ENCODE peak calls at places on chromosomes 7 and 10, in five cellular contexts. I is HepG2, T is A549, V is K562, W is GM12878. H is an unnamed sample.

GRCh38 chr10:132209978-132210530 is 23.3 kb downstream of the DPYSL4 start:
- DNase-seq in I (no peak), W (no peak), T (no peak), V (no peak), H (no peak)

GRCh38 chr7:83365746-83366145 is 203.1 kb upstream of the PCLO start:
- DNase-seq in W (no peak), T (no peak), I (no peak), V (no peak), H (no peak)

GRCh38 chr7:151211155-151211772 is 976 bp upstream of the H2BK1 start:
- DNase-seq in I (no peak), W (no peak), V (no peak), T (no peak), H (no peak)

GRCh38 chr10:2014541-2014940 is 277.2 kb upstream of the ADARB2 start:
- DNase-seq in I (no peak), T (no peak), W (no peak), V (no peak), H (peak; percentile 7)

GRCh38 chr7:44292876-44293560 is 32.4 kb downstream of the CAMK2B start:
- DNase-seq in T (no peak), W (no peak), I (no peak), V (no peak), H (no peak)

GRCh38 chr10:45586028-45586824 is 86.3 kb downstream of the ZFAND4 start:
- DNase-seq in I (no peak), V (no peak), T (no peak), W (no peak), H (no peak)

GRCh38 chr7:30330134-30331111 is 46.0 kb downstream of the ZNRF2 start:
- DNase-seq in I (no peak), W (peak; percentile 74), T (no peak), V (no peak), H (no peak)

GRCh38 chr10:46097576-46098317 is 51.7 kb upstream of the MSMB start:
- DNase-seq in I (no peak), V (no peak), T (no peak), W (no peak), H (no peak)

GRCh38 chr7:596071-596818 is 76.6 kb upstream of the PDGFA start:
- DNase-seq in I (no peak), V (no peak), T (no peak), W (no peak), H (no peak)

GRCh38 chr7:31106303-31107105 is 54.4 kb downstream of the ADCYAP1R1 start:
- DNase-seq in T (no peak), I (no peak), V (no peak), W (no peak), H (no peak)

GRCh38 chr7:1859266-1860035 is 189.4 kb downstream of the ELFN1 start:
- DNase-seq in T (no peak), V (no peak), I (no peak), W (no peak), H (no peak)

GRCh38 chr7:146116452-146117219 is at the start of gene CNTNAP2:
- DNase-seq in V (no peak), T (no peak), W (no peak), I (no peak), H (peak; percentile 69)

GRCh38 chr7:32347244-32347828 is 142.8 kb downstream of the LSM5 start:
- DNase-seq in W (no peak), I (peak; percentile 5), T (peak; percentile 15), V (peak; percentile 44), H (peak; percentile 55)

GRCh38 chr7:19816128-19816527 is 42.7 kb upstream of the TMEM196 start:
- DNase-seq in V (no peak), I (no peak), T (no peak), W (no peak), H (no peak)

GRCh38 chr10:48940372-48940771 is 732 bp upstream of the LRRC18 start:
- DNase-seq in W (no peak), I (no peak), T (no peak), V (no peak), H (no peak)
- TF ChIP-seq JUNB in W (no peak), I (no peak), T (no peak), V (no peak), H (no peak)

DNA sequence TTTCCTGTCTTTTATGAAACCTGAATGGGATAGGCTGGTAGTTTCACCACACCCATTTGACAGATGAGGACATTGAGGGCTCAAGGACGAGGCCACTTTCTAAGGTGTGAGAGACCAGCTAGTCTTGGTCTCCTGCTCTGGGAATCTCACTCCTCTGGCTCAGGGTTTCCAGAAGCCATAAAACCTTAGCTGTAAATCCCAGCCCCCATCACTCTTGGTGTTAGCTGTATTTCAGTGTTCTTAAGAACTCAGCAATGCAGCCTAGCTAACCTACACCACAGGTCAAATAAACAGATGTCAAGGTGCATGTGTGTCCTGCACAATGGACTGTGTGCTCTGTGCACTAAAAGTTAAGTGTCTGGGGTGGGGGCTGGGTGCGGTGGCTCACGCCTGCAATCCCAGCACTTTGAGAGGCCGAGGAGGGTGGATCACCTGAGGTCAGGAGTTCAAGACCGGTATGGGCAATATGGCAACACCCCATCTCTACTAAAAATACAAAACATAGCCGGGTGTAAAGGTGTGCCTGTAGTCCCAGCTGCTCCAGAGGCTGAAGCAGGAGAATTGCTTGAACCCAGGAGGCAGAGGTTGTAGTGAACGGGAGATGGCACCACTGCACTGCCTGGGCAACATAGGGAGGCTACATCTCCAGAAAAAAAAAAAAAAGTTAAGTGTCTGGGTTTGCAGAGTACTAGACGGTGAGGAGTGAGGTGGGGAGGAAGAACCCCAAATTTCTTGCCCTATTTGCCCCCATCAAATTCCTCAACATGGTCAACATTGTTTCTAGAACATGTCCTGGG is 547 bp upstream of the EPO start:
- DNase-seq in T (no peak), W (no peak), V (no peak), I (peak; percentile 75), H (no peak)
- TF ChIP-seq JUNB in T (no peak), W (no peak), V (no peak), I (no peak), H (no peak)

DNA sequence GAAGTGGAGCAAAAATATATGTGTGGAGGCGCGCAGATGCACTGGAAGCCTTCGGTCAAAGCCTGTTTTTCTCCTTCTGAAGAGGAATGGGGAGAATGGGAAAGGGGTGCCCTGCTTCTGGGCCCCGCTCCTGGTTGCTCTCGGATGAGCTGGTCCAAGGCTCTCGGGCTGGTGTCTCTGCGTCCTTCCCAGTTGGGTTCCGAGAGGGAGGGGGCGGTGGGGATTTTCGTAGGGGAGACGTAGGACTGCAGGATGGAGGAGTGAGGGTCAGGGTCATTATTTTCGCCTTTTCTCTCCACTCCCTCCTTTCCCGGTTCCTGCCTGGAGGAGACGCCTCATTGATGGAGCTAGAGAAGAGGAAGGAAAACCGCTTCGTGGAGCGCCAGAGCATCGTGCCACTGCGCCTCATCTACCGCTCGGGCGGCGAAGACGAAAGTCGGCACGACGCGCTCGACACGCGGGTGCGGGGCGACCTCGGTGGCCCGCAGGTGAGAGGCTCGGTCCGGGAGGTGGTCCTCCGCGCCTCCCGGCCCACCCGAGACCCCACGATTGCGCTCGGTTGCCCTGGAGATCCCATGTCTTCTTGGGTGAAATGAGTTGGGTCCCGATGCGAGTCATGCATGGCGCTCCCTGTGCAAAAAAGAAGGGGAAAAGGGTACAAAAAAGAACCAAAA is 785 bp downstream of the ADAM22 start:
- DNase-seq in V (no peak), T (no peak), I (no peak), W (no peak), H (peak; percentile 63)
- TF ChIP-seq JUNB in V (no peak), T (no peak), I (no peak), W (no peak), H (no peak)

GRCh38 chr7:157558061-157558460 is 221.3 kb downstream of the DNAJB6 start:
- DNase-seq in I (no peak), T (no peak), V (no peak), W (no peak), H (no peak)

GRCh38 chr7:157559596-157560257 is 222.9 kb downstream of the DNAJB6 start:
- DNase-seq in T (no peak), W (no peak), V (no peak), I (peak; percentile 41), H (no peak)

GRCh38 chr7:157560258-157560654 is 223.5 kb downstream of the DNAJB6 start:
- DNase-seq in W (no peak), V (no peak), T (no peak), I (no peak), H (no peak)

GRCh38 chr7:157558516-157558874 is 221.7 kb downstream of the DNAJB6 start:
- DNase-seq in T (no peak), V (no peak), W (no peak), I (no peak), H (no peak)

GRCh38 chr7:157558875-157559595 is 222.2 kb downstream of the DNAJB6 start:
- DNase-seq in V (no peak), T (no peak), W (no peak), I (peak; percentile 48), H (no peak)
- TF ChIP-seq JUNB in V (no peak), T (no peak), W (no peak), I (no peak), H (no peak)

DNA sequence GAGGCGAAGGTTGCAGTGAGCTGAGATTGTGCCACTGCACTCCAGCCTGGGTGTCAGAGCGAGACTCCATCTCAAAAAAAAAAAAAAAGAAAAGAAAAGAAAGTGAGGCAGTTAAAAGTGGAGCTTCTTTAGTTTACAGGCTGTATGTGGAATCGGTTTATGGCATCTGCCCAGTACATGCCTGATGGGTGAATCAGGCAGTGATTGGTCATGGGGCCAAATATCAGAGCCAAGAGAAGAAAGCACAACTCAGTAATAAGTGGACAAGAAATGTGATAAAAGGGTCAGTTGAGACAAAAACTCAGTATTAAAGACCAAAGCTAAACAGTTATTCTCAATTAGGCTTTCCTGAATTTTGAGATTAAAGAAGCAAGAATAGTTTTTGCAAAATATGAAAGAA is 14.2 kb downstream of the CDC14C start:
- DNase-seq in I (no peak), V (no peak), W (no peak), T (no peak), H (no peak)
- TF ChIP-seq JUNB in I (no peak), V (no peak), W (no peak), T (no peak), H (no peak)

GRCh38 chr7:129739427-129739826 is 127.9 kb downstream of the NRF1 start:
- DNase-seq in W (no peak), V (no peak), I (no peak), T (no peak), H (no peak)
- TF ChIP-seq JUNB in W (no peak), V (no peak), I (no peak), T (no peak), H (no peak)